ENCODE peak calls at places on chromosomes 6 and 20, in six cellular contexts. One of them, this sample, is unnamed.

GRCh38 chr6:161890133-161890833 is 616.4 kb upstream of the AGPAT4 start:
- DNase-seq in DND-41: no peak
- DNase-seq in ovary: no peak
- DNase-seq in CD8-positive, alpha-beta T cell: no peak
- DNase-seq in left lung: no peak
- DNase-seq in heart right ventricle: no peak
- DNase-seq in this sample: no peak

GRCh38 chr6:155219858-155220301 is 43.9 kb upstream of the CLDN20 start:
- DNase-seq in DND-41: no peak
- DNase-seq in ovary: no peak
- DNase-seq in CD8-positive, alpha-beta T cell: no peak
- DNase-seq in left lung: no peak
- DNase-seq in heart right ventricle: no peak
- DNase-seq in this sample: no peak

GRCh38 chr6:29796026-29796425 is 31.6 kb upstream of the HLA-G start:
- DNase-seq in DND-41: no peak
- DNase-seq in ovary: no peak
- DNase-seq in CD8-positive, alpha-beta T cell: no peak
- DNase-seq in left lung: no peak
- DNase-seq in heart right ventricle: no peak
- DNase-seq in this sample: no peak

GRCh38 chr6:112018619-112019416 is 35.1 kb upstream of the CCN6 start:
- DNase-seq in DND-41: no peak
- DNase-seq in ovary: peak; percentile 46
- DNase-seq in CD8-positive, alpha-beta T cell: no peak
- DNase-seq in left lung: no peak
- DNase-seq in heart right ventricle: peak; percentile 41
- DNase-seq in this sample: no peak

GRCh38 chr20:32062776-32063170 is 10.7 kb downstream of the HCK start:
- DNase-seq in DND-41: no peak
- DNase-seq in ovary: no peak
- DNase-seq in CD8-positive, alpha-beta T cell: no peak
- DNase-seq in left lung: peak; percentile 88
- DNase-seq in heart right ventricle: peak; percentile 42
- DNase-seq in this sample: no peak

GRCh38 chr6:67630146-67630545 is 1004.9 kb upstream of the ADGRB3 start:
- DNase-seq in DND-41: no peak
- DNase-seq in ovary: no peak
- DNase-seq in CD8-positive, alpha-beta T cell: no peak
- DNase-seq in left lung: no peak
- DNase-seq in heart right ventricle: no peak
- DNase-seq in this sample: no peak

GRCh38 chr6:37134622-37135191 is 35.2 kb upstream of the PIM1 start:
- DNase-seq in DND-41: no peak
- DNase-seq in ovary: no peak
- DNase-seq in CD8-positive, alpha-beta T cell: peak; percentile 3
- DNase-seq in left lung: peak; percentile 51
- DNase-seq in heart right ventricle: no peak
- DNase-seq in this sample: peak; percentile 55

GRCh38 chr6:109002100-109002697 is 92.4 kb downstream of the SESN1 start:
- DNase-seq in DND-41: no peak
- DNase-seq in ovary: no peak
- DNase-seq in CD8-positive, alpha-beta T cell: no peak
- DNase-seq in left lung: no peak
- DNase-seq in heart right ventricle: no peak
- DNase-seq in this sample: no peak

GRCh38 chr6:69887026-69887425 is 20.7 kb downstream of the COL19A1 start:
- DNase-seq in DND-41: no peak
- DNase-seq in ovary: no peak
- DNase-seq in CD8-positive, alpha-beta T cell: no peak
- DNase-seq in left lung: no peak
- DNase-seq in heart right ventricle: no peak
- DNase-seq in this sample: peak; percentile 3

GRCh38 chr6:109236140-109237081 is 141.1 kb downstream of the CEP57L1 start:
- DNase-seq in DND-41: no peak
- DNase-seq in ovary: no peak
- DNase-seq in CD8-positive, alpha-beta T cell: no peak
- DNase-seq in left lung: no peak
- DNase-seq in heart right ventricle: no peak
- DNase-seq in this sample: no peak

GRCh38 chr6:14661188-14661587 is 543.6 kb downstream of the CD83 start:
- DNase-seq in DND-41: peak; percentile 20
- DNase-seq in ovary: no peak
- DNase-seq in CD8-positive, alpha-beta T cell: peak; percentile 15
- DNase-seq in left lung: no peak
- DNase-seq in heart right ventricle: no peak
- DNase-seq in this sample: peak; percentile 43

GRCh38 chr6:52635049-52635577 is 35.8 kb upstream of the TMEM14A start:
- DNase-seq in DND-41: no peak
- DNase-seq in ovary: no peak
- DNase-seq in CD8-positive, alpha-beta T cell: no peak
- DNase-seq in left lung: no peak
- DNase-seq in heart right ventricle: no peak
- DNase-seq in this sample: no peak

GRCh38 chr20:41183391-41183790 is 46.0 kb downstream of the PLCG1 start:
- DNase-seq in DND-41: peak; percentile 3
- DNase-seq in ovary: no peak
- DNase-seq in CD8-positive, alpha-beta T cell: no peak
- DNase-seq in left lung: no peak
- DNase-seq in heart right ventricle: no peak
- DNase-seq in this sample: no peak

GRCh38 chr6:46900266-46900665 is 21.5 kb downstream of the ADGRF5 start:
- DNase-seq in DND-41: no peak
- DNase-seq in ovary: no peak
- DNase-seq in CD8-positive, alpha-beta T cell: no peak
- DNase-seq in left lung: no peak
- DNase-seq in heart right ventricle: no peak
- DNase-seq in this sample: no peak

GRCh38 chr6:85675030-85675819 is 32.5 kb upstream of the SYNCRIP start:
- DNase-seq in DND-41: no peak
- DNase-seq in ovary: no peak
- DNase-seq in CD8-positive, alpha-beta T cell: no peak
- DNase-seq in left lung: no peak
- DNase-seq in heart right ventricle: no peak
- DNase-seq in this sample: no peak

GRCh38 chr6:128479048-128479666 is 41.2 kb downstream of the PTPRK start:
- DNase-seq in DND-41: no peak
- DNase-seq in ovary: no peak
- DNase-seq in CD8-positive, alpha-beta T cell: no peak
- DNase-seq in left lung: no peak
- DNase-seq in heart right ventricle: no peak
- DNase-seq in this sample: no peak

GRCh38 chr20:40562031-40562430 is 127.0 kb downstream of the MAFB start:
- DNase-seq in DND-41: no peak
- DNase-seq in ovary: no peak
- DNase-seq in CD8-positive, alpha-beta T cell: no peak
- DNase-seq in left lung: peak; percentile 71
- DNase-seq in heart right ventricle: no peak
- DNase-seq in this sample: no peak

GRCh38 chr6:20402181-20403079 is 751 bp downstream of the E2F3 start:
- DNase-seq in DND-41: peak; percentile 81
- DNase-seq in ovary: peak; percentile 19
- DNase-seq in CD8-positive, alpha-beta T cell: peak; percentile 11
- DNase-seq in left lung: peak; percentile 70
- DNase-seq in heart right ventricle: peak; percentile 32
- DNase-seq in this sample: peak; percentile 43

DNA sequence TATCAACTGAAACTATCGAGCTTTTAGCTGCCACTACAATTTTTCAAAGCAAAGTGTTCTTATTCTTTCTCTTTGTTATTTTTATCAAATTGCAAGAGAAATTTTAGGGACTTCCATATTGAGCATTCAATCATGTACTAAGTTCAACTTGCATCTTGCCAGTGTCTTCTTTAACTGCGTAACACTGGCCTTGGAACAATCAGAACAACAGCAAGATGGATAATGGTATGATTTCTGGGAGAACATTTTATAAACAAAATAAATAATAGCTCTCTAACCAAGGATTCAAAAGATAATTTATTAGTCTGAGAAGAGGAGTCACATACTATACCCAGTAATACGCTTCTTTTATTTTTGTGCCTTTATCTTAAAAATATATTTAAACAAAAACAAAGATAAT is 168.0 kb downstream of the ISM1 start:
- DNase-seq in DND-41: no peak
- DNase-seq in ovary: no peak
- DNase-seq in CD8-positive, alpha-beta T cell: no peak
- DNase-seq in left lung: no peak
- DNase-seq in heart right ventricle: no peak
- DNase-seq in this sample: no peak
- H3K36me3 ChIP-seq in DND-41: peaks cover 94% of the 10 kb centered on the region
- H3K36me3 ChIP-seq in ovary: no peaks in the 10 kb centered on the region
- H3K36me3 ChIP-seq in CD8-positive, alpha-beta T cell: peaks cover 5% of the 10 kb centered on the region
- H3K36me3 ChIP-seq in left lung: peaks cover 17% of the 10 kb centered on the region
- H3K36me3 ChIP-seq in heart right ventricle: no peaks in the 10 kb centered on the region
- H3K36me3 ChIP-seq in this sample: no peaks in the 10 kb centered on the region

GRCh38 chr6:31677955-31678354 is 2.9 kb downstream of the LY6G5C start:
- DNase-seq in DND-41: no peak
- DNase-seq in ovary: no peak
- DNase-seq in CD8-positive, alpha-beta T cell: no peak
- DNase-seq in left lung: no peak
- DNase-seq in heart right ventricle: no peak
- DNase-seq in this sample: no peak

GRCh38 chr6:31676322-31676903 is 4.5 kb downstream of the LY6G5C start:
- DNase-seq in DND-41: no peak
- DNase-seq in ovary: no peak
- DNase-seq in CD8-positive, alpha-beta T cell: no peak
- DNase-seq in left lung: no peak
- DNase-seq in heart right ventricle: no peak
- DNase-seq in this sample: no peak

GRCh38 chr6:31680841-31681671 is at the start of gene LY6G5C:
- DNase-seq in DND-41: peak; percentile 33
- DNase-seq in ovary: peak; percentile 87
- DNase-seq in CD8-positive, alpha-beta T cell: peak; percentile 54
- DNase-seq in left lung: peak; percentile 89
- DNase-seq in heart right ventricle: peak; percentile 79
- DNase-seq in this sample: no peak

GRCh38 chr6:31676904-31677303 is 4.0 kb downstream of the LY6G5C start:
- DNase-seq in DND-41: no peak
- DNase-seq in ovary: no peak
- DNase-seq in CD8-positive, alpha-beta T cell: no peak
- DNase-seq in left lung: no peak
- DNase-seq in heart right ventricle: no peak
- DNase-seq in this sample: no peak

DNA sequence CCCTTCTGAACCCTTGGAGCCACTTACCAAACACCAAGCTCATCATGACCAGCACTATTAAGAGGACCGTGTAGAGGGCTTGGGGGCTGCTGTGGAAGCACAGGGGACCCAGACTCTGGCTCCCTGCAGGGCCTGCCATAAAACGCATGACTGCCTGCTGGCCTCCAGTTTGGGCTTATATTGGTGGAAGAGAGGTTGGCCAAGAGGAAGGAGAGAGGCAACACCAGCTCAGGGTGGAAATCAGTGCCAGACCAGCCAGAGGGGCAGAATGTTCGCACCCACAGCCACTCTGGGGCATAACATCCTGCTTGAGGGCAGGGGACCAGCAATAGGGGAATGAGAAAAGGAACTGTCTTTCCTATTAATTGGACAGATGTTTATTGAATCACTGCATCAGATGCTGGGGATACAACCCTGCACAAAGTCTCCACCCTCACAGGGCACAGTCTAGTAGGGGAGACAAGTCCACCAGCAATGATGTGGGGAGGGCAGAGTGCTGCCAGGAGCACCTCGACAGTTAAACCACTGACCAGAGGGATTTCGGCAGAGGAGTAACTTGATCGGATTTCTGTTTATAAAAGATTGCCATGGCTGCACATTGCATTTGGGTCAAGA is 534 bp downstream of the LY6G5C start:
- DNase-seq in DND-41: no peak
- DNase-seq in ovary: no peak
- DNase-seq in CD8-positive, alpha-beta T cell: no peak
- DNase-seq in left lung: no peak
- DNase-seq in heart right ventricle: no peak
- DNase-seq in this sample: no peak
- H3K4me3 ChIP-seq in DND-41: no peak overlapping the region
- H3K4me3 ChIP-seq in ovary: no peak overlapping the region
- H3K4me3 ChIP-seq in CD8-positive, alpha-beta T cell: peak overlapping the region; percentile 73
- H3K4me3 ChIP-seq in left lung: peak overlapping the region; percentile 50
- H3K4me3 ChIP-seq in heart right ventricle: peak overlapping the region; percentile 45
- H3K4me3 ChIP-seq in this sample: peak overlapping the region; percentile 69

GRCh38 chr20:58853466-58853865 is 950 bp downstream of the GNAS start:
- DNase-seq in DND-41: no peak
- DNase-seq in ovary: no peak
- DNase-seq in CD8-positive, alpha-beta T cell: no peak
- DNase-seq in left lung: no peak
- DNase-seq in heart right ventricle: no peak
- DNase-seq in this sample: no peak

GRCh38 chr20:58851969-58852458 is 502 bp upstream of the GNAS start:
- DNase-seq in DND-41: no peak
- DNase-seq in ovary: no peak
- DNase-seq in CD8-positive, alpha-beta T cell: no peak
- DNase-seq in left lung: no peak
- DNase-seq in heart right ventricle: no peak
- DNase-seq in this sample: no peak

GRCh38 chr20:58851221-58851968 is 693 bp upstream of the GNAS-AS1 start:
- DNase-seq in DND-41: no peak
- DNase-seq in ovary: no peak
- DNase-seq in CD8-positive, alpha-beta T cell: no peak
- DNase-seq in left lung: no peak
- DNase-seq in heart right ventricle: no peak
- DNase-seq in this sample: no peak

GRCh38 chr20:58853976-58854637 is 1.6 kb downstream of the GNAS start:
- DNase-seq in DND-41: no peak
- DNase-seq in ovary: no peak
- DNase-seq in CD8-positive, alpha-beta T cell: no peak
- DNase-seq in left lung: no peak
- DNase-seq in heart right ventricle: no peak
- DNase-seq in this sample: no peak

DNA sequence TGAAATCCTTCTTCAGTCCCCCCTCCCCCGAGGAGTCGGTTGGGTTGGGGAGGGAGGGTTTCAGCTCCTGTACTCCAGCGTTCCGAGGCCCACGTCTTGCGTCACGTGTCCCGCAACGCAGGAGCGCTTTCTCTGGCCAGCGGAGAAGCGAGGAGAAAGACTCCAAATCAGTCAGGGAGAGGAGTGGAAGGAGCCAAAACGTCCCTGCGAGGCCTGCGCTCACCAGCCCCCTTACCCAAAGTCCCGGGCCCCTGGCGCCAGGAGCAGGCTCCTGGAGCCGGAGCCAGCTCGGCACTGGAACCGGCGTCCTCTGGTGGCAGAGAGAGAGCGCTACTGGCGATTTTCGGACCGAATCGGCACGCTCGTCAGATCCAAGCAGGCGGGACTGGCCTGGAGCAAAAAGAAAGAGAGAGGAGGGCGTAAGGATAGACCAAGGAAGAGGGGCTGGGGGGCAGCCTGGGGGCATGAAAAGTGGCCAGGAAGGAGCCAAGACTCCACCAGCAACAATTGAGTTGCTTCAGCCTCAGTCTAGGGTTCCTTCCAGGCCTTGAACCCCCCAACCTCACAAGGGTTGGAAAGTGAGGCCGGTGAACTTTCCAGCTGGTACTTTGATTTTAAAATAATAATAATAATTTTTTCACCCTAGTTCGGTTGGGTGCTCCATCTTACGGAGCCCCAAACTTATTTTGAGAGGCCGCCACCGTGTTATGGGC is at the start of gene GNAS:
- DNase-seq in DND-41: no peak
- DNase-seq in ovary: peak; percentile 40
- DNase-seq in CD8-positive, alpha-beta T cell: peak; percentile 18
- DNase-seq in left lung: peak; percentile 49
- DNase-seq in heart right ventricle: peak; percentile 69
- DNase-seq in this sample: peak; percentile 35
- H3K9me3 ChIP-seq in DND-41: peaks cover 15% of the 10 kb centered on the region
- H3K9me3 ChIP-seq in ovary: no peaks in the 10 kb centered on the region
- H3K9me3 ChIP-seq in CD8-positive, alpha-beta T cell: no peaks in the 10 kb centered on the region
- H3K9me3 ChIP-seq in left lung: no peaks in the 10 kb centered on the region
- H3K9me3 ChIP-seq in heart right ventricle: no peaks in the 10 kb centered on the region
- H3K9me3 ChIP-seq in this sample: no peaks in the 10 kb centered on the region

GRCh38 chr20:44023515-44024371 is 109.1 kb downstream of the TOX2 start:
- DNase-seq in DND-41: no peak
- DNase-seq in ovary: no peak
- DNase-seq in CD8-positive, alpha-beta T cell: no peak
- DNase-seq in left lung: no peak
- DNase-seq in heart right ventricle: no peak
- DNase-seq in this sample: no peak
- H3K36me3 ChIP-seq in DND-41: no peaks in the 10 kb centered on the region
- H3K36me3 ChIP-seq in ovary: no peaks in the 10 kb centered on the region
- H3K36me3 ChIP-seq in CD8-positive, alpha-beta T cell: no peaks in the 10 kb centered on the region
- H3K36me3 ChIP-seq in left lung: no peaks in the 10 kb centered on the region
- H3K36me3 ChIP-seq in heart right ventricle: no peaks in the 10 kb centered on the region
- H3K36me3 ChIP-seq in this sample: no peaks in the 10 kb centered on the region